ENCODE peak calls at places on chromosomes 3 and 15, in five cellular contexts. L is right lobe of liver, O is body of pancreas, N is fibroblast of lung, P is PC-9. U is an unnamed sample.

GRCh38 chr3:53890726-53891499 is 746 bp downstream of the SELENOK start:
- DNase-seq in L (peak; percentile 31), O (peak; percentile 54), N (no peak), P (no peak), U (peak; percentile 49)

GRCh38 chr15:56307180-56307579 is 58.0 kb upstream of the TEX9 start:
- DNase-seq in L (no peak), O (no peak), N (no peak), P (no peak), U (no peak)

GRCh38 chr15:45180201-45180600 is 7.6 kb downstream of the SHF start:
- DNase-seq in L (no peak), O (no peak), N (no peak), P (no peak), U (no peak)

GRCh38 chr3:171320721-171321120 is 139.5 kb downstream of the TNIK start:
- DNase-seq in L (no peak), O (peak; percentile 33), N (peak; percentile 64), P (no peak), U (no peak)

GRCh38 chr3:165852150-165852549 is 14.9 kb upstream of the BCHE start:
- DNase-seq in L (no peak), O (no peak), N (no peak), P (no peak), U (no peak)

GRCh38 chr3:47603332-47603731 is 24.7 kb upstream of the CSPG5 start:
- DNase-seq in L (no peak), O (no peak), N (no peak), P (no peak), U (no peak)

GRCh38 chr3:14602006-14602803 is 49.4 kb upstream of the CCDC174 start:
- DNase-seq in L (no peak), O (no peak), N (no peak), P (no peak), U (no peak)

GRCh38 chr3:105806361-105806760 is 62.5 kb downstream of the CBLB start:
- DNase-seq in L (no peak), O (no peak), N (peak; percentile 61), P (peak; percentile 57), U (no peak)

GRCh38 chr15:40343512-40343911 is 2.8 kb upstream of the CCDC9B start:
- DNase-seq in L (no peak), O (no peak), N (peak; percentile 87), P (peak; percentile 88), U (no peak)

GRCh38 chr15:43776718-43777292 is at the start of gene ELL3:
- DNase-seq in L (peak; percentile 90), O (peak; percentile 83), N (peak; percentile 62), P (peak; percentile 57), U (peak; percentile 93)

DNA sequence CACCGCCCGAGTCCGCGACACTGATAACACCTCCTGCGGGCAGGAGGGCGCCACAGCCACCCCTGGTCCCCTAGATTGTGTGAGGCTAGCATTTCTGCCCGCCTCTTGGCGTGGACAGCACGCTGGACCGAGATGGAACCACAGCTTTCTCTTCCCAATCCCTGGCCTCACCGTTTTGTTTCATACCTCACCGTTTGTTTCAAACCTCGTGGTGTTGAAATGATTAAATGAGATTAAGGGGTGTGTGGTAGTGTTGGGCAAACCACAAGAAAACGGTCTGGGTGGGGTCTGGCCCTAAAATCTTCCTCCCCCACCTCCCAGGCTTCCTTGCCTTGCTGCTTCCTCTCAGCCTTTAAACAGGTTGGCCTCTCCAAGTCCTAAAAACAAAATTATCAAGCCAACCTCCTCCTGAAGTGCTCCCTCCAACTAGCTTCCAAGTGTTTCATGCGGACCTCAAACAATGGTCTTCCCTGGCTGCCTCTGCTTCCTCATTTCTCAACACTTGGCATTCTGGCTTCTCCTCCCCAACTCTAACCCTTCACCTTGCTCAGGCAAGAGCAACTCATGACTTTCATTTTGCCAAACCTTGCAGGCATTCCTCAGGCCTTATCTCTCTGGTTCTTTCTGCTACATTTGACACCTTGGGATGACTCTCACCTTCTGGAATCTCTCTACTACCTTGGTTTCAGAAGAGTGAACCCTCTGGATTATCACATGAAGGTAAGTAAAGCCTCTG is 1.4 kb upstream of the ATP13A3 start:
- DNase-seq in L (peak; percentile 43), O (no peak), N (no peak), P (peak; percentile 100), U (no peak)
- H3K4me1 ChIP-seq in L (no peaks in the 10 kb centered on the region), O (peaks cover 33% of the 10 kb centered on the region), N (peaks cover 18% of the 10 kb centered on the region), P (peaks cover 62% of the 10 kb centered on the region), U (no peaks in the 10 kb centered on the region)

GRCh38 chr3:141212101-141212500 is 19.5 kb upstream of the PXYLP1 start:
- DNase-seq in L (no peak), O (no peak), N (no peak), P (no peak), U (no peak)
- H3K27ac ChIP-seq in L (no peak overlapping the region), O (no peak overlapping the region), N (no peak overlapping the region), P (no peak overlapping the region), U (no peak overlapping the region)

GRCh38 chr3:173838644-173839043 is 441.1 kb downstream of the NLGN1 start:
- DNase-seq in L (no peak), O (no peak), N (no peak), P (no peak), U (no peak)
- TF ChIP-seq CTCF in L (no peak), O (no peak), N (no peak), P (no peak), U (no peak)

DNA sequence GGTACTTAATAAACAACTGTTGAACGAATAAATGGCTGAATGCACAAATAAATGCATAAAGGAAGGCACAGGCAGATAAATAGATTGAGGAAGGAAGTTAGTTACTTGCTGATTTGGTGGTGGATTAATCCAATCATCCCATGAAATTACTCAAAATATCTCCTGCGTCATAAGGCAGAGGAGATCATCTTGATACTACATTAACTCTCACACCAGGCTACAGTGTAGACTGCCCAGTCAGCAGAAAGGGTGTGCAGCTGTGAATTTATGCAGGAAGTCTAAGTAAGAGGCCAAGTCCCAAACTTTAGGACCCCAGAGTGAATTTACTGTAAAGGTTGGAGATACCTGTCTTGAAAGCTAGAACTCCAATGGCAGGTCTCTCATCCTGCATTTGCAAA is 38.6 kb downstream of the PRICKLE2 start:
- DNase-seq in L (no peak), O (no peak), N (no peak), P (no peak), U (no peak)
- H3K4me1 ChIP-seq in L (no peaks in the 10 kb centered on the region), O (peaks cover 39% of the 10 kb centered on the region), N (peaks cover 47% of the 10 kb centered on the region), P (peaks cover 50% of the 10 kb centered on the region), U (no peaks in the 10 kb centered on the region)

DNA sequence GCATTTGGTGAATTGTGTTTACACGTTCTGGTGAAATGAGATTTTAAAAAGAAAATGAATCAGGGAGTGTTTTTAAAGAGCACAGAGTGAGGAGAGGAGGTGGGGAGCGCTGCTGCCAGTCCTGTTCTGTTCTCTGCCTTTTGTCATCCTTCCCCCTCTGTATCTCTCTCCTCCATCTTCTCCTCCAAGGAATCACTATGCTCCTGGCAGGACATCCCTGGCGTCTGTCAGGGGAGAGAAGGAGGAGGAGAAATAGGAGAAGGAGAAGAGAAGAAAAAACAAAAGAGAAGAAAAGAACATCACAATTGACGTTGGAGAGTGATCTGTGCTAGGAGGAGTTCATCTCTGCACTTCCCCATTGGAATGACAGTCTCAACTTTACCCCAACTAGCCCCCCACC is 627.6 kb upstream of the TBL1XR1 start:
- DNase-seq in L (no peak), O (no peak), N (no peak), P (no peak), U (no peak)
- H3K27ac ChIP-seq in L (peak overlapping the region; percentile 39), O (peak overlapping the region; percentile 45), N (peak overlapping the region; percentile 10), P (peak overlapping the region; percentile 69), U (peak overlapping the region; percentile 60)